ENCODE peak calls at places on chromosomes 12 and 14, in eight cellular contexts. N is transverse colon, H is heart left ventricle, D is left ventricle myocardium inferior, L is mesendoderm, X is fibroblast of lung, K is thoracic aorta, C is heart right ventricle. S is an unnamed sample. For H3K4me1, the result is how much of the 10 kb centered on the place peaks cover.

GRCh38 chr12:88752183-88752582 is 171.9 kb upstream of the KITLG start:
- DNase-seq in L (no peak), D (no peak), X (no peak), K (no peak), C (no peak), N (no peak), H (no peak), S (no peak)

GRCh38 chr14:97022741-97023140 is 225.6 kb downstream of the VRK1 start:
- DNase-seq in L (no peak), C (no peak), D (no peak), X (no peak), H (no peak), K (no peak), N (no peak), S (no peak)

GRCh38 chr12:48946943-48947342 is 10.3 kb downstream of the ARF3 start:
- DNase-seq in N (no peak), D (no peak), C (no peak), L (no peak), X (no peak), H (no peak), K (no peak), S (no peak)

GRCh38 chr12:128920468-128920867 is 67.2 kb downstream of the GLT1D1 start:
- DNase-seq in H (no peak), N (no peak), C (peak), L (no peak), X (no peak), D (no peak), K (peak), S (no peak)

GRCh38 chr12:21248679-21249078 is 86.0 kb downstream of the SLCO1A2 start:
- DNase-seq in L (peak), C (no peak), K (no peak), H (no peak), N (no peak), X (peak), D (no peak), S (no peak)

GRCh38 chr12:14554281-14555008 is 13.2 kb downstream of the PLBD1 start:
- DNase-seq in C (peak), N (peak), D (peak), L (peak), X (no peak), K (peak), H (peak), S (peak)

GRCh38 chr14:22875003-22875747 is 3.6 kb downstream of the LRP10 start:
- DNase-seq in K (no peak), H (no peak), L (no peak), X (no peak), C (no peak), D (no peak), N (no peak), S (no peak)

GRCh38 chr14:101007004-101007614 is 103.6 kb upstream of the RTL1 start:
- DNase-seq in L (no peak), K (no peak), C (no peak), H (no peak), N (no peak), D (no peak), X (no peak), S (no peak)

GRCh38 chr14:56247495-56248087 is 129.4 kb downstream of the PELI2 start:
- DNase-seq in H (no peak), C (no peak), K (no peak), X (peak), N (no peak), L (no peak), D (no peak), S (no peak)

GRCh38 chr12:122040579-122041386 is 19.1 kb downstream of the BCL7A start:
- DNase-seq in N (peak), X (no peak), D (no peak), L (no peak), K (no peak), C (no peak), H (no peak), S (no peak)

GRCh38 chr12:75936525-75937450 is 94.8 kb downstream of the PHLDA1 start:
- DNase-seq in K (no peak), H (no peak), D (no peak), L (peak), X (no peak), N (no peak), C (no peak), S (no peak)

GRCh38 chr14:88993946-88994345 is 169.5 kb downstream of the TTC8 start:
- DNase-seq in X (peak), D (no peak), N (no peak), L (no peak), C (no peak), H (no peak), K (no peak), S (no peak)

GRCh38 chr12:124616394-124617343 is 49.3 kb upstream of the NCOR2 start:
- DNase-seq in X (no peak), K (no peak), H (no peak), D (no peak), L (no peak), C (no peak), N (no peak), S (no peak)

GRCh38 chr12:60059180-60059579 is 463.4 kb downstream of the SLC16A7 start:
- DNase-seq in C (no peak), D (no peak), K (no peak), N (no peak), X (no peak), H (no peak), L (peak), S (no peak)

GRCh38 chr14:59900536-59900935 is 19.4 kb upstream of the LRRC9 start:
- DNase-seq in C (no peak), D (no peak), N (no peak), K (no peak), X (no peak), H (no peak), L (no peak), S (no peak)

GRCh38 chr12:103635419-103635818 is 48.3 kb downstream of the STAB2 start:
- DNase-seq in C (no peak), K (no peak), X (no peak), H (no peak), N (no peak), L (no peak), D (no peak), S (no peak)

GRCh38 chr12:130832561-130833209 is 6.4 kb downstream of the STX2 start:
- DNase-seq in K (no peak), X (peak), C (no peak), L (no peak), D (peak), H (no peak), N (no peak), S (no peak)

GRCh38 chr12:116238149-116238548 is 39.3 kb downstream of the MED13L start:
- DNase-seq in D (no peak), H (no peak), L (no peak), K (no peak), N (no peak), C (no peak), X (no peak), S (no peak)

GRCh38 chr12:84929486-84929885 is 16.9 kb upstream of the SLC6A15 start:
- DNase-seq in L (no peak), X (peak), K (no peak), D (no peak), H (no peak), N (no peak), C (no peak), S (no peak)

GRCh38 chr12:40980346-40981005 is 207.6 kb upstream of the PDZRN4 start:
- DNase-seq in D (no peak), H (no peak), N (no peak), K (no peak), C (no peak), X (peak), L (no peak), S (no peak)

GRCh38 chr12:109910969-109911348 is 10.9 kb downstream of the TCHP start:
- DNase-seq in H (no peak), D (no peak), X (peak), K (no peak), C (no peak), L (peak), N (no peak), S (peak)

GRCh38 chr14:71365305-71365865 is 458.1 kb downstream of the PCNX1 start:
- DNase-seq in N (no peak), D (no peak), L (no peak), H (no peak), C (no peak), X (peak), K (no peak), S (no peak)

GRCh38 chr12:32983332-32983731 is 86.8 kb upstream of the PKP2 start:
- DNase-seq in D (no peak), X (no peak), N (no peak), H (no peak), C (no peak), L (peak), K (no peak), S (no peak)

GRCh38 chr12:47382305-47382704 is 302.5 kb upstream of the AMIGO2 start:
- DNase-seq in N (no peak), D (no peak), X (no peak), C (no peak), K (no peak), L (no peak), H (no peak), S (no peak)

GRCh38 chr12:88993655-88994054 is 358.6 kb downstream of the DUSP6 start:
- DNase-seq in C (no peak), X (peak), K (no peak), N (no peak), L (peak), H (no peak), D (no peak), S (peak)

GRCh38 chr14:52073251-52073650 is 4.4 kb upstream of the NID2 start:
- DNase-seq in N (no peak), L (no peak), K (no peak), D (no peak), C (no peak), X (no peak), H (no peak), S (no peak)

GRCh38 chr12:105214670-105215375 is 21.2 kb downstream of the APPL2 start:
- DNase-seq in X (no peak), H (no peak), N (peak), D (no peak), C (no peak), L (peak), K (no peak), S (peak)

GRCh38 chr12:124768462-124769165 is 95.0 kb downstream of the SCARB1 start:
- DNase-seq in N (no peak), K (no peak), D (no peak), X (peak), C (no peak), L (no peak), H (no peak), S (peak)

GRCh38 chr12:118238888-118239287 is 103.0 kb downstream of the PEBP1 start:
- DNase-seq in X (no peak), N (no peak), L (no peak), H (no peak), K (no peak), C (no peak), D (no peak), S (no peak)

GRCh38 chr14:36161781-36162180 is 14.7 kb downstream of the PTCSC3 start:
- DNase-seq in X (no peak), N (peak), H (no peak), D (no peak), C (no peak), K (no peak), L (peak), S (no peak)

GRCh38 chr12:132309162-132310086 is 20.0 kb downstream of the GALNT9 start:
- DNase-seq in C (no peak), L (no peak), H (no peak), K (no peak), X (no peak), N (no peak), D (no peak), S (no peak)

GRCh38 chr12:1791104-1791927 is 29.0 kb upstream of the LRTM2 start:
- DNase-seq in L (peak), N (peak), C (peak), K (no peak), H (peak), D (no peak), X (peak), S (peak)

GRCh38 chr12:1787714-1788113 is 32.7 kb upstream of the LRTM2 start:
- DNase-seq in D (no peak), H (no peak), X (no peak), C (no peak), K (no peak), L (no peak), N (no peak), S (no peak)

GRCh38 chr12:1792406-1792805 is 28.0 kb upstream of the LRTM2 start:
- DNase-seq in L (no peak), N (no peak), C (no peak), X (no peak), D (no peak), H (peak), K (no peak), S (no peak)

GRCh38 chr12:1793426-1794210 is 26.7 kb upstream of the LRTM2 start:
- DNase-seq in N (no peak), D (no peak), L (no peak), H (peak), X (no peak), C (no peak), K (no peak), S (no peak)

GRCh38 chr12:1790470-1790869 is 29.9 kb upstream of the LRTM2 start:
- DNase-seq in C (no peak), X (no peak), L (no peak), D (no peak), H (no peak), N (no peak), K (no peak), S (no peak)
- H3K4me1 ChIP-seq in C (under half), X (under half), L (under half), D (under half), H (under half), N (under half), K (under half), S (under half)

DNA sequence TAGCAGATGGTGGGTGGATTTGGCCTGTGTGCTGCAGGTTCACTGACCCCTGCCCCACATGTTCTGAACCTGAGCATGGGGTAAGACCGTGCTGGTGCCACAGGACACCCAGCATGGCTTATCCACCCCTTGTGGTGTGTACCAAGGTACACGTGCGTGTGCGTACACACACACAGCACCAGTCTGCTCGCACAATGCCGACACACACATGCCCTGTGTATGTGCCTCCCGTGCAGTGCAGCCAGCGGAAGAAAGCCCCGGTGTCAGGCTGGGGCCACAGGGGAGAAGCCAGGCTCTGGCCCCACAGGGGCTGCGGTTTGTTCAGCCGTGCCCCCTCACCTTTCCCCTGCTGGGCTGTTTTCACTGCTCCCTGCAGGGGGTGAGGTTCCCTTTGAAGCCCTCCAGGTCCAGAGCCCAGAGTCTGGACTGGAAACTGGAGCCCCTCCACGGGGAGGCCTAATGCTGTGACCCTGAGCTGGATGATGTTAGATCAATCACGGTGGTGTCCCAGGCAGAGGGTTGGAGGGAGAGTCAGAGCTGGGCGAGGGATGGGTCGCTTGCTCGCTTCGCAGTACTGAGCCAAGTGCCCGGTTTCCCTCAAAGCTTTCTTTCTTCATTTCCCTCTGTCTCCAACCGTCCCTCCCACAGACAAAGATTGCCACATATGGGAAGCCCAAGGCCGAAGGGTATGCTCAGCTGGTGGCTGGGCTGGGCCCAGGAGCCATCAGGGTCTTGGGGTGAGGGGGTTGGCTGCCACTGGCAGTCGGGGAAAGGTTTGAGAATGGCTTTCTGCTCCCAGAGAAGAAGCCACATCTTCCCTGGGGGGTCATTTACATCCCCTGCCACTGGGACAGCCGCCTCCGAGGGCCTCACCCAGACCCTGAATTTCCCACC is 6.2 kb downstream of the DTX1 start:
- DNase-seq in H (no peak), K (no peak), D (no peak), X (no peak), N (no peak), C (no peak), L (no peak), S (no peak)
- H3K4me3 ChIP-seq in H (no peak), K (no peak), D (no peak), X (no peak), N (no peak), C (no peak), L (no peak), S (no peak)

DNA sequence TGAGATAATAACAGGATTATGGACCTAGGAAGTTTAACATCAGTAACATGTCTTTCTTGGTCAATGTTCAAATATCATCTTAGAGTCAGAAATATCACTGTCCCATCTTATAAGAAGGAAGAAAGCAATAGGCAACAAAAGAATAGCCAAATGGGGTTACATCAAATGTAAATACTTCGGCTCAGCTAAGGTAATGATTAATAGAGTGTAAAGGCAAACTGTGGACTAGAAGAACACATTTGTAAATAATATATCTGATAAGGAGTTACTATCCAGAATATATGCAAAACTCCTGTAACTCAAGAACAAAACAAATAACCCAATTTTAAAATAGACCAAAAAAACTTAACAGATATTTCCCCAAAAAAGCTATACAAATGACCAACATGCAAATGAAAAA is 630.3 kb downstream of the RPS29 start:
- DNase-seq in H (no peak), X (no peak), L (no peak), C (no peak), K (no peak), D (no peak), N (no peak), S (no peak)
- H3K27ac ChIP-seq in H (no peak), X (no peak), L (no peak), C (no peak), K (no peak), D (no peak), N (no peak), S (no peak)

DNA sequence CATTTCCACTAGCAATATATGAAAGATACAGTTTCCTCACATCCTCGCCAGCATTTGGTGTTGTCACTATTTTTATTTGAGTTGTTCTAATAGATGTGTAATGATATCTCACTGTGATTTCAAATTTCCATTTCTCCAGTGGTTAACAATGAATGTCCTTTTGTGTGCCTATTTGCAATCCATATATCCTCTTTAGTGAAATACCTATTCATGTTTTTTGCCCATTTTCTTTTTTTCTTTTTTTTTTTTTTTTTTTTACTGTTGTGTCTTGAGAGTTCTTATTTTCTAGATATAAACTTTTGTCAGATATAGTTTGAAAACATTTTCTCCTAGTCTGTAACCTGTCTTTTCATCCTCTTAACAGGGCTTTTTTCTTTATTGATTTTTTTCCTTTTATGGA is 79.0 kb downstream of the FBXL14 start:
- DNase-seq in N (no peak), L (no peak), X (no peak), C (no peak), H (no peak), K (no peak), D (no peak), S (no peak)
- H3K4me1 ChIP-seq in N (under half), L (under half), X (under half), C (under half), H (under half), K (under half), D (under half), S (under half)

GRCh38 chr14:24136684-24137528 is 912 bp downstream of the PSME1 start:
- DNase-seq in L (no peak), X (no peak), C (no peak), H (no peak), D (no peak), N (no peak), K (no peak), S (peak)
- H3K4me3 ChIP-seq in L (no peak), X (peak), C (peak), H (peak), D (peak), N (peak), K (peak), S (peak)

DNA sequence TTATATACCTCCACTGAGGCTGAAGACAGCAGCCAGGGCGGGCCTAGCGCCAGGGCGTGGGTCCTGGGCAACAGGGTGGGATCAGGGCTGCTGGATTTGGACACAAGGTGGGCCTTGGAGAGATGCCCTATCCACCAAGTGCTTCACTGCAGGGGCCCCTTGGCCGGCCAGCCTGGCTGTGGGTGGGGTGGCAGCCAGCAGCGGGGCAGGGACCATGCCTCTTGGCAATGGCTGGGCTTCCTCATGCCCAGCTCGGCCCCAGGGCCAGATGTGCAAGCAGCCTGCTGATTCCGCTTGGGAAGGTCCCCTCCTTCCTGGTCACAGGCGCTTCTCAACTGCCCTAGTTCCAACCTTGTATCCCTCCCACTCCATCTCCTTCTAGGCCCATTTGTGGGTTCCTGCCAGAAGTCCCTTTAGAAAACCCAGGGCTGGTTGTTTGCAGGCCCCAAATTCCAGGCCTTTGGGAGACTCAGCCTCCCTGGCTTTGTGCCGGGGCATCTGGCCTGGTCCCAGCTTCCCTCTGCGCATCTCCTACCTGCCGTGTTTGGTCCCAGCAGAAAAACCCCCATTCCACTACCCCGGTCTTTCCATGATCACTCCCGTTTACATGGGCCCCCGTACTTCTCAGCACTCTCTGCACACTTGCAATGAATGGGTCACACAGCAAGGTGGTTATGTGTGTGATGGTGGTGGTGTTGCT is 15.1 kb downstream of the KMT5A start:
- DNase-seq in C (no peak), X (no peak), K (no peak), D (peak), N (no peak), L (no peak), H (no peak), S (no peak)
- H3K27ac ChIP-seq in C (peak), X (peak), K (peak), D (peak), N (peak), L (no peak), H (peak), S (no peak)